ENCODE peak calls at places on chromosome 1, in five cellular contexts. One of them, this sample, is unnamed.

GRCh38 chr1:59290173-59290954 is 6.5 kb upstream of the FGGY start:
- DNase-seq in HepG2: peak; percentile 56
- DNase-seq in IMR-90: peak; percentile 52
- DNase-seq in A549: peak; percentile 68
- DNase-seq in K562: peak; percentile 78
- DNase-seq in this sample: peak; percentile 33

GRCh38 chr1:47409311-47410085 is 6.6 kb upstream of the FOXE3 start:
- DNase-seq in HepG2: no peak
- DNase-seq in IMR-90: peak; percentile 84
- DNase-seq in A549: no peak
- DNase-seq in K562: peak; percentile 24
- DNase-seq in this sample: no peak

GRCh38 chr1:234731371-234732085 is 121.5 kb upstream of the IRF2BP2 start:
- DNase-seq in HepG2: peak; percentile 59
- DNase-seq in IMR-90: peak; percentile 93
- DNase-seq in A549: peak; percentile 29
- DNase-seq in K562: no peak
- DNase-seq in this sample: no peak

GRCh38 chr1:168234846-168235547 is 9.2 kb downstream of the SFT2D2 start:
- DNase-seq in HepG2: peak; percentile 56
- DNase-seq in IMR-90: peak; percentile 43
- DNase-seq in A549: peak; percentile 65
- DNase-seq in K562: peak; percentile 77
- DNase-seq in this sample: no peak

GRCh38 chr1:44361478-44361877 is 6.4 kb upstream of the ERI3 start:
- DNase-seq in HepG2: no peak
- DNase-seq in IMR-90: no peak
- DNase-seq in A549: peak; percentile 10
- DNase-seq in K562: peak; percentile 44
- DNase-seq in this sample: no peak

GRCh38 chr1:37561794-37562132 is 5.0 kb downstream of the DNALI1 start:
- DNase-seq in HepG2: peak; percentile 27
- DNase-seq in IMR-90: peak; percentile 22
- DNase-seq in A549: peak; percentile 61
- DNase-seq in K562: peak; percentile 66
- DNase-seq in this sample: peak; percentile 68

GRCh38 chr1:115437146-115437639 is 99.1 kb upstream of the NGF start:
- DNase-seq in HepG2: no peak
- DNase-seq in IMR-90: no peak
- DNase-seq in A549: no peak
- DNase-seq in K562: no peak
- DNase-seq in this sample: no peak

GRCh38 chr1:27418326-27418761 is 25.9 kb downstream of the GPR3 start:
- DNase-seq in HepG2: no peak
- DNase-seq in IMR-90: peak; percentile 96
- DNase-seq in A549: peak; percentile 58
- DNase-seq in K562: peak; percentile 50
- DNase-seq in this sample: no peak

GRCh38 chr1:204287466-204287881 is 72.3 kb downstream of the PLEKHA6 start:
- DNase-seq in HepG2: no peak
- DNase-seq in IMR-90: no peak
- DNase-seq in A549: peak; percentile 22
- DNase-seq in K562: no peak
- DNase-seq in this sample: no peak
- TF ChIP-seq MAFK in HepG2: no peak
- TF ChIP-seq MAFK in IMR-90: no peak
- TF ChIP-seq MAFK in A549: no peak
- TF ChIP-seq MAFK in K562: no peak
- TF ChIP-seq MAFK in this sample: no peak

GRCh38 chr1:1347663-1348419 is 1.4 kb downstream of the DVL1 start:
- DNase-seq in HepG2: peak; percentile 72
- DNase-seq in IMR-90: peak; percentile 25
- DNase-seq in A549: peak; percentile 55
- DNase-seq in K562: peak; percentile 85
- DNase-seq in this sample: no peak
- TF ChIP-seq MAFK in HepG2: no peak
- TF ChIP-seq MAFK in IMR-90: no peak
- TF ChIP-seq MAFK in A549: no peak
- TF ChIP-seq MAFK in K562: no peak
- TF ChIP-seq MAFK in this sample: no peak

DNA sequence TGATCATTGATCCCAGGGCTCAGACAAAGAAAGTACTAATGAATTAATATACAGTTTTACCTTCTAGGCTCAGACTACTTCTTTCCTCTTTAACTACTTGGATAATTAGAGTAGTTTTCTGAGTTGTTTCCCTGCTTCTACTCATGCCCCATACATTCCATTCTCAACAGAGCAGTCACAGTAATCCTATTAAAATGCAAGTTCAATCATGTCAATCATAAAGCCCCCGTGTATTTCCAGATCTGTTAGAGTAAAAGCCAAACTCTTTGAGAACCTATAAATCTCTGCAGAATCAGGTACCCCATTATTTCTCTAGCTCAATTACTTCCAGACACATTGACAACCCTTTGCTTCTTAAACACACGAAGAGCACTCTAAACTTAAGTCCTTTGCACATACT is 242.1 kb upstream of the PRMT6 start:
- DNase-seq in HepG2: no peak
- DNase-seq in IMR-90: no peak
- DNase-seq in A549: no peak
- DNase-seq in K562: no peak
- DNase-seq in this sample: no peak
- TF ChIP-seq MAFK in HepG2: no peak
- TF ChIP-seq MAFK in IMR-90: no peak
- TF ChIP-seq MAFK in A549: no peak
- TF ChIP-seq MAFK in K562: no peak
- TF ChIP-seq MAFK in this sample: no peak

GRCh38 chr1:206741142-206741701 is 29.4 kb upstream of the IL19 start:
- DNase-seq in HepG2: no peak
- DNase-seq in IMR-90: no peak
- DNase-seq in A549: no peak
- DNase-seq in K562: no peak
- DNase-seq in this sample: no peak

GRCh38 chr1:206738370-206739366 is 31.9 kb upstream of the IL19 start:
- DNase-seq in HepG2: peak; percentile 17
- DNase-seq in IMR-90: peak; percentile 28
- DNase-seq in A549: peak; percentile 43
- DNase-seq in K562: peak; percentile 59
- DNase-seq in this sample: no peak

GRCh38 chr1:206737729-206738222 is 32.8 kb upstream of the IL19 start:
- DNase-seq in HepG2: no peak
- DNase-seq in IMR-90: no peak
- DNase-seq in A549: no peak
- DNase-seq in K562: no peak
- DNase-seq in this sample: no peak

GRCh38 chr1:206736878-206737728 is 33.5 kb upstream of the IL19 start:
- DNase-seq in HepG2: no peak
- DNase-seq in IMR-90: no peak
- DNase-seq in A549: no peak
- DNase-seq in K562: no peak
- DNase-seq in this sample: no peak

DNA sequence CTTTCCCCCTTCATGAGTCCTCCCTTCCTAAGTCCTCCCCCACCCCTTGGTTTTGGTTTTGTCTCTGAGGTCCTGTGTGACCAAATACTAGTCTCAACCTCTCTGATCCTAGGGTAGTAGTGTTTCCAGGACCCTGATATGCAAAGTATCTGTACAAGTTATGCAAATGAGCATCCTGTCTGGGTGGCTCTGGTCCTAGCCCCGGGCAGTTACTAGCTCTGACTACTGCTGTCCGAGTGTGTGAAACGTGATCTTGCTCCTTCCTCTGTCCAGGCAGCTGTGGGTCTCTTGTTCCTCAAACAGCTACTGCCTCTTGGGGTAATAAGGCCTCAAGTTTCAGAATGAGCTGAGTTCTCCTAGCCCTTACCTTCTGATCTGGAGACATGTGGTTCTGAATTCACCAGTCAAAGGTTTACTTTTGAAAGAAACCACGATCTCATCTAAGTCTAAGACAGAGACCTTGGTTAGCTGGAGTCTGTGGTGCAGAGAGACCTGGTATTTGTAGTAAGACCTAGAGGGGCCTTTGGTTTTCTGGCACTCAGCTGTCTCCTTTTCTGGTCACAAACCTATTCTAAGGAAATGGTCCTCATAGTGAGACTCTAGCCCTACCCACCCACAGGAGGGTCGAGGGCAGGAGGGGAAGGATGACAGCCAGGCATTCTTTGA is 31.0 kb upstream of the IL19 start:
- DNase-seq in HepG2: no peak
- DNase-seq in IMR-90: peak; percentile 33
- DNase-seq in A549: no peak
- DNase-seq in K562: no peak
- DNase-seq in this sample: no peak
- TF ChIP-seq MAFK in HepG2: no peak
- TF ChIP-seq MAFK in IMR-90: no peak
- TF ChIP-seq MAFK in A549: no peak
- TF ChIP-seq MAFK in K562: no peak
- TF ChIP-seq MAFK in this sample: no peak

GRCh38 chr1:111193712-111194480 is 6.5 kb downstream of the DENND2D start:
- DNase-seq in HepG2: no peak
- DNase-seq in IMR-90: peak; percentile 5
- DNase-seq in A549: no peak
- DNase-seq in K562: no peak
- DNase-seq in this sample: no peak

GRCh38 chr1:111197598-111198289 is 2.7 kb downstream of the DENND2D start:
- DNase-seq in HepG2: no peak
- DNase-seq in IMR-90: peak; percentile 4
- DNase-seq in A549: peak; percentile 43
- DNase-seq in K562: peak; percentile 68
- DNase-seq in this sample: peak; percentile 68

GRCh38 chr1:111196213-111196612 is 4.2 kb downstream of the DENND2D start:
- DNase-seq in HepG2: no peak
- DNase-seq in IMR-90: no peak
- DNase-seq in A549: no peak
- DNase-seq in K562: no peak
- DNase-seq in this sample: no peak

GRCh38 chr1:111192643-111193519 is 7.6 kb downstream of the DENND2D start:
- DNase-seq in HepG2: no peak
- DNase-seq in IMR-90: peak; percentile 21
- DNase-seq in A549: no peak
- DNase-seq in K562: no peak
- DNase-seq in this sample: no peak

DNA sequence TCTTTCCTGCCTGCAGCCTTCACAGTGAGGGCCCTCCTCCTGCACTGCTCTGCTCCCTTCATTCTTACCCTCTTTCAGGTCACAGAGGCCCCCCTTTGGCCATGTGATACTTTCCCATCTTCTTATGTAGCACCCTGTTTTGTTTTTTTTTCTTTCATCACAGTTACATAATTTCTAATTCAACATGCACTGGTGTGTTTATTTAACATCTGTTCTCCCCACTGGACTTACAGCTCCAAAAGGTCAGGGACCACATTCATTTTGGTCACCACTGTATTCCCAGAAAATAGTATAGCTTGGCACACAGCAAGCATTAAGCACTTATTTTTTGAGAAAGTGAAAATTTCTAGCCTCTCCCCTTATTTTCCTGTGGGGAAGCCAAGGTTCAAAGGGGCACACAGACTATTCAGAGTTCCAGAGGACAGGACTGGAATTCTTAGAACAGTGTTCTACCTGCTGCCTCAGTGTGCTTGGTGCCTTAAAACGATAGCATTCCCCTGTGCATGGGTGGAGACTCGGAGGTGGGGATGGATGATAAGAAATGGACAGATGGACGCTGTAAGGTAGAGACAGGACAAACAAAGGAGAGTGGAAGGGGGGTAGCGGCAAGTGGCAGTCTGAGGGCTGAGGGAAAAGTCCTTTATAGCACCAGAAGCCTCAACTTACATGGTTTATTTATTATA is 5.3 kb downstream of the DENND2D start:
- DNase-seq in HepG2: peak; percentile 47
- DNase-seq in IMR-90: peak; percentile 7
- DNase-seq in A549: no peak
- DNase-seq in K562: peak; percentile 45
- DNase-seq in this sample: no peak
- TF ChIP-seq MAFK in HepG2: no peak
- TF ChIP-seq MAFK in IMR-90: no peak
- TF ChIP-seq MAFK in A549: no peak
- TF ChIP-seq MAFK in K562: no peak
- TF ChIP-seq MAFK in this sample: no peak

DNA sequence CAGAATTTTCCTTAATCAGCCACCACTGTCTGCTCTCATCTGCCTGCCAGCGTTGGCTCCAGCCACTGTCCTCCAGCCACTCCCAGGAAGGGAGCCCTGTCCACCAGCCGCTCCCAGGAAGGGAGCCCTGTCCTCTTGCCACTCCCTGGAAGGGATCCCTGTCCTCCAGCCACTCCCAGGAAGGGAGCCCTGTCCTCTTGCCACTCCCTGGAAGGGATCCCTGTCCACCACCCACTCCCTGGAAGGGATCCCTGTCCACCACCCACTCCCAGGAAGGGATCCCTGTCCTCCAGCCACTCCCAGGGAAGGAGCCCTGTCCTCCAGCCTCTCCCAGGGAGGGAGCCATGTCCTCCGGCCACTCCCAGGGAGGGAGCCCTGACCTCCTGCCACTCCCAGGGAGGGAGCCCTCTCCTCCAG is 726.5 kb downstream of the PTPRU start:
- DNase-seq in HepG2: no peak
- DNase-seq in IMR-90: no peak
- DNase-seq in A549: peak; percentile 26
- DNase-seq in K562: peak; percentile 20
- DNase-seq in this sample: no peak
- TF ChIP-seq MAFK in HepG2: no peak
- TF ChIP-seq MAFK in IMR-90: no peak
- TF ChIP-seq MAFK in A549: no peak
- TF ChIP-seq MAFK in K562: no peak
- TF ChIP-seq MAFK in this sample: no peak

DNA sequence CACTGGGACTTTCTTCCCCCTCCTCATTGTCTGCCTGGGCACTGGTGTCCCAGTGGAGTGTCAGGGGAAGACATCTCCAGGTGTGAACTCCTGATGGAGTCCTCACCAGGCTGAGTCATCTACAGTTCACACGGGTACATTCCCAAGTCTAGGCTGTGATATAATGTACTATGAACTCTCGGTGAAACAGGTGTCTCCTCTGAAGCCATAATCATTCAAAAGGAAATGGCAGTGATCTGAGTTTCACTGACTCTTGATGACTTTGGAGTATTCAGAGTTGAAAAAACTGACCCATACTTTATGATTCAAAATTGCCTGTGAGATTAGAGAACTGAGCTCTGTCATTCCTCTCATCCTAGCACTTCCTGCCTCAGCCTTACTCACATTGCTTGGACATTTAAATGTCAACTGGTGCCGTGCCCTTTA is 9.1 kb downstream of the LAMC2 start:
- DNase-seq in HepG2: no peak
- DNase-seq in IMR-90: peak; percentile 60
- DNase-seq in A549: peak; percentile 42
- DNase-seq in K562: no peak
- DNase-seq in this sample: no peak
- TF ChIP-seq MAFK in HepG2: no peak
- TF ChIP-seq MAFK in IMR-90: no peak
- TF ChIP-seq MAFK in A549: no peak
- TF ChIP-seq MAFK in K562: no peak
- TF ChIP-seq MAFK in this sample: no peak

DNA sequence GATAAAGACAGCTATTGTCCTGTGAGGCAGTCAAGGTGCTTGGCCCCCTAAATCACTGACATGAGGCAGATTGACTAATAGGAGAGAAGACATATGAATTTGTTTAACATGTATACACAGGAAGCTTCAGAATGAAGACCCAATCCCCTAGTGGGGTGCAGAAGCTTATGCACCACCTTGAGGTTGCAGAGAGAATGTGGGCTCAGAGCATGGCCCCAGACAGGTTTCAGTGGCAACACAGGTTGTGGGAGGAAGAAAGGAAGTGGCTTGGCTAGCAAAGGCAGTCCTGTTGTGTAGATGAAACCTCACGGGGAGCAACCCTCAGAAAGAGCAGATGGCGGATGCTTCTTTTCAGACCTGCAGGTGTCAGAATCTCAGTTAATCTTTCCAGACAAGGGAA is 37.0 kb upstream of the PARP1 start:
- DNase-seq in HepG2: no peak
- DNase-seq in IMR-90: no peak
- DNase-seq in A549: no peak
- DNase-seq in K562: no peak
- DNase-seq in this sample: no peak
- TF ChIP-seq MAFK in HepG2: no peak
- TF ChIP-seq MAFK in IMR-90: no peak
- TF ChIP-seq MAFK in A549: no peak
- TF ChIP-seq MAFK in K562: no peak
- TF ChIP-seq MAFK in this sample: no peak